ENCODE peak calls at places on chromosomes 13 and 19, in four cellular contexts. Q, P, T and L are unnamed samples.

GRCh38 chr13:99691552-99691951 is 190.3 kb downstream of the TM9SF2 start:
- DNase-seq in Q (no peak), P (no peak), T (no peak), L (no peak)

GRCh38 chr13:42991892-42992584 is at the start of gene EPSTI1:
- DNase-seq in Q (peak; percentile 83), P (peak; percentile 92), T (peak; percentile 66), L (peak; percentile 71)

GRCh38 chr19:49555600-49556411 is 24.6 kb downstream of the NOSIP start:
- DNase-seq in Q (peak; percentile 62), P (peak; percentile 88), T (peak; percentile 86), L (peak; percentile 29)

GRCh38 chr13:26132756-26133155 is 80.9 kb upstream of the SHISA2 start:
- DNase-seq in Q (no peak), P (no peak), T (no peak), L (peak; percentile 46)

GRCh38 chr13:76939215-76939614 is 9.1 kb upstream of the ACOD1 start:
- DNase-seq in Q (no peak), P (no peak), T (no peak), L (peak; percentile 57)

GRCh38 chr19:29155683-29156082 is 57.3 kb downstream of the UQCRFS1 start:
- DNase-seq in Q (no peak), P (no peak), T (no peak), L (no peak)

GRCh38 chr13:28654276-28654675 is 4.7 kb upstream of the POMP start:
- DNase-seq in Q (no peak), P (no peak), T (no peak), L (no peak)

GRCh38 chr13:46369506-46370268 is 17.4 kb downstream of the RUBCNL start:
- DNase-seq in Q (peak; percentile 88), P (no peak), T (no peak), L (peak; percentile 70)

GRCh38 chr19:38277969-38278680 is 13.8 kb downstream of the SPINT2 start:
- DNase-seq in Q (no peak), P (peak; percentile 60), T (peak; percentile 61), L (peak; percentile 87)

GRCh38 chr13:101242720-101243119 is 173.6 kb downstream of the NALCN start:
- DNase-seq in Q (peak; percentile 17), P (no peak), T (no peak), L (peak; percentile 10)

GRCh38 chr13:32905864-32906180 is 110.4 kb upstream of the KL start:
- DNase-seq in Q (peak; percentile 23), P (no peak), T (no peak), L (peak; percentile 36)

GRCh38 chr19:39969266-39969665 is 1.7 kb upstream of the PSMC4 start:
- DNase-seq in Q (peak; percentile 31), P (no peak), T (no peak), L (no peak)

GRCh38 chr19:33795370-33796163 is 1.1 kb upstream of the KCTD15 start:
- DNase-seq in Q (peak; percentile 88), P (peak; percentile 81), T (peak; percentile 75), L (peak; percentile 90)

GRCh38 chr19:46546194-46546896 is 50.7 kb upstream of the PNMA8B start:
- DNase-seq in Q (no peak), P (peak; percentile 72), T (peak; percentile 77), L (peak; percentile 60)

GRCh38 chr13:29589234-29589633 is 6.3 kb downstream of the SLC7A1 start:
- DNase-seq in Q (peak; percentile 72), P (no peak), T (no peak), L (no peak)

GRCh38 chr13:106527806-106528205 is 7.7 kb downstream of the EFNB2 start:
- DNase-seq in Q (no peak), P (no peak), T (no peak), L (no peak)

GRCh38 chr19:53333071-53333465 is 481 bp upstream of the ZNF845 start:
- DNase-seq in Q (no peak), P (peak; percentile 69), T (peak; percentile 35), L (no peak)

GRCh38 chr19:15285896-15286591 is 46.3 kb downstream of the BRD4 start:
- DNase-seq in Q (no peak), P (peak; percentile 70), T (no peak), L (no peak)

DNA sequence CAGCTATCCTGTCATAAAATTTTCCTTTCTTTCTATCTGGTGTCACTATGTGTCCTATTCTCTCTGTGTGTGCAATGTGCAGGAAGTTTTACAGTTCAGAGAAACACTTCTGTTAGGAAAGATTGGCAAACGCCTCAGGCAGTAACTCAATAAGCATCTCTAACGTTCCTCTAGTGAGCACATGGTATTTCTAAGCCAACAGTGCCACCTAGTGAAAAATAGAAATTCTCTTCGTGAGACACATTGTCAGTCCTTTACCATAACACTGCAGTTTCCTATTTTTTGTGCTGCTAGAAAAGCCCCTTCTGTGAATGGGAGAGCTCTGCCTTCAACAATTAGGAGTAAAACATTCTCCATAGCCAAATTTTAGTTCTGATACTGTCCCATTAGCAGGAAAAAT is 50.7 kb downstream of the ZNF723 start:
- DNase-seq in Q (peak; percentile 4), P (no peak), T (no peak), L (peak; percentile 34)
- TF ChIP-seq CTCF in Q (no peak), P (no peak), T (no peak), L (no peak)

GRCh38 chr13:75196112-75196855 is 285.7 kb downstream of the TBC1D4 start:
- DNase-seq in Q (peak; percentile 63), P (no peak), T (no peak), L (peak; percentile 77)
- H3K4me3 ChIP-seq in Q (no peak overlapping the region), P (no peak overlapping the region), T (no peak overlapping the region), L (no peak overlapping the region)

DNA sequence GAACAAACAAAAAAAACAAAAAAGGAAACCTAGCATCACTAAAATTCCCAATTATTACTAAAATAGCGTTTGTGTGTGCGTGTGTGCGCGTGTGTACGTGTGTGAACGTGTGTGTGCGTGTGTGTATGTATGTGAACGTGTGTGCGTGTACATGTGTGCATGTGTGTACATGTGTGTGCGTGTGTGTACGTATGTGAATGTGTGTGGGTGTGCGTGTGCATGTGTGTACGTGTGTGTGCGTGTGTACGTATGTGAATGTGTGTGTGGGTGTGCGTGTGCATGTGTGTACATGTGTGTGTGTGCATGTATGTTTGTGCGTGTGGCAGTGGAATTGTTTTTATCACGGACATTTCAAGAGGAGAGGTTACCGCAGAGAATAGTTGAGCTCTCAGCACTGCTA is 21.6 kb downstream of the CATSPERD start:
- DNase-seq in Q (no peak), P (no peak), T (no peak), L (no peak)
- TF ChIP-seq CTCF in Q (no peak), P (no peak), T (no peak), L (no peak)

DNA sequence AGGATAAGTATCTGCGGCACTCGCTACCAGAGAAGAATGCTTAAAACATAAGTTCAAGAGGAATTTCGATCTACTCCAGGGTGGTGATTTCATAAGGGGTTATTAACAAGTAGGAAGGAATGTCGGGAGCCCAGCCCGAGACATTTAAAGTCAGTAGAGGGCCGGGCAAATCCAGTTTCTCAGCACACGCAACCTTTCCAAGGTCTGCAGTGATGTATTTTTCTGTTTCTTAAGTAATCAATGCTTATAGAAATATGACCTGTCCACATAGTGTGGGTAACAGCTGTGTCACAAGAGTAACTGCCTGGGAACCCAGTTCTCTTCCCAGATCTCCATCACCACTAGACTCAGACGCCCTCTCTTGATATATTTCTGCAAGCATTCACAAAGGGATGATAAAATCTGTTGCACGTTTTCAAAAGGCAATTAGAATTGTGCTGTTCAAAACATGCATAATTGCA is 525.9 kb downstream of the MYO16 start:
- DNase-seq in Q (peak; percentile 50), P (no peak), T (peak; percentile 62), L (peak; percentile 53)
- H3K4me3 ChIP-seq in Q (no peak overlapping the region), P (no peak overlapping the region), T (no peak overlapping the region), L (no peak overlapping the region)

GRCh38 chr19:51389143-51389542 is 1.2 kb downstream of the C19orf84 start:
- DNase-seq in Q (no peak), P (no peak), T (no peak), L (no peak)

GRCh38 chr19:51391073-51391611 is 751 bp upstream of the C19orf84 start:
- DNase-seq in Q (no peak), P (no peak), T (no peak), L (no peak)

GRCh38 chr19:51398096-51398704 is 7.8 kb upstream of the C19orf84 start:
- DNase-seq in Q (no peak), P (no peak), T (no peak), L (peak; percentile 37)

GRCh38 chr19:51396175-51396574 is 5.8 kb upstream of the C19orf84 start:
- DNase-seq in Q (no peak), P (no peak), T (no peak), L (no peak)

DNA sequence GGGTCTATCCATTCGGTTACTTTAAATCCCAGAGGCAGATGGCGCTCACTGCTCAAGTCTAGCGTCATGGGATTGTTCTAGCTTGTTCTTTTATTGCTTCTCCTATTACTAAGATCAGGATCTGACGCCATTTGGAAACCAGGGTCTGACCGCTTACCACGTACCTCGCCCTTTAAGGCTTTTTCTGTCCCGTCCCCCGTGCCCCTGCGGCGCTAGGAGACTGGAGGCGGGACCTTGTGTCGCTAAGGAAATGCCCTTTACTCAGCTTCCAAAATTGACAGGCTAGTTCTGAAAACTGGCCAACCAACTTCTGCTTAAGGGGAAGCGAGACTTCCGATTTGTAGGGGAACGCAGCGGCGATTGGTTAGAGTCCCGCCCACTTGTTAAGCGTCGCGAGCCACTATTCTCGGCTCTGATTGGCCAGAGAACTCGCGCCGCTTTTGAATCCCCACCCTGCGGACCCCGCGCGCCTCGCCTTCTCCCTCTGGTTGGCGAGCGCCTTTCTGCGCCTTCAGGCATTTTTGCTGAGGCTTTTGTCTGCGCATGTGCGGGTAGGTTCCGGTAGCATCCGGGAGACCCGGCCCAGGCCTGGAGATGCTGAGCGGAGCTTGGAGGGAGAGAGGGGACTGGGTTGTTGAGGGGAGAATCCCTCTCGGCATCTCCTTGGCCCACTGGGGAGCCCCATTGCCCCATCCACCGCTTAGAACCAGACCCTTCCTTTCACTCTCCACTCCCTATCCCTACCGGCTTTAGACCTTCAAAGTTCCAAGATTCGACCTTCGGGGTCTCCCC is 3.9 kb upstream of the C19orf84 start:
- DNase-seq in Q (peak; percentile 99), P (peak; percentile 97), T (peak; percentile 94), L (peak; percentile 99)
- TF ChIP-seq CTCF in Q (no peak), P (peak; percentile 34), T (no peak), L (no peak)